ENCODE peak calls at places on chromosomes 1 and 21, in four cellular contexts. A is mucosa of descending colon, F is HCT116, P is Calu3. O is an unnamed sample.

GRCh38 chr21:17527240-17527639 is 14.4 kb downstream of the CXADR start:
- DNase-seq in A (no peak), F (no peak), P (peak; percentile 30), O (no peak)

GRCh38 chr1:92536593-92537332 is 50.0 kb upstream of the GFI1 start:
- DNase-seq in A (no peak), F (no peak), P (no peak), O (no peak)

GRCh38 chr1:41898191-41898713 is 20.5 kb downstream of the HIVEP3 start:
- DNase-seq in A (no peak), F (no peak), P (no peak), O (no peak)

GRCh38 chr1:245278846-245279245 is 124.1 kb downstream of the KIF26B start:
- DNase-seq in A (no peak), F (no peak), P (no peak), O (no peak)

GRCh38 chr1:169550294-169550693 is 36.0 kb downstream of the F5 start:
- DNase-seq in A (no peak), F (peak; percentile 40), P (peak; percentile 13), O (no peak)

GRCh38 chr1:212678456-212679410 is 20.9 kb downstream of the BATF3 start:
- DNase-seq in A (no peak), F (no peak), P (no peak), O (no peak)

GRCh38 chr1:228090613-228091081 is 8.1 kb downstream of the ARF1 start:
- DNase-seq in A (no peak), F (no peak), P (no peak), O (no peak)

GRCh38 chr1:8663915-8664331 is 153.5 kb downstream of the RERE start:
- DNase-seq in A (peak; percentile 32), F (no peak), P (peak; percentile 16), O (no peak)

GRCh38 chr21:24014381-24014780 is 1592.9 kb downstream of the MRPL39 start:
- DNase-seq in A (no peak), F (no peak), P (no peak), O (no peak)

GRCh38 chr1:11337536-11338350 is 64.7 kb downstream of the UBIAD1 start:
- DNase-seq in A (peak; percentile 59), F (peak; percentile 19), P (peak; percentile 64), O (no peak)

GRCh38 chr1:11147371-11147770 is 41.8 kb upstream of the ANGPTL7 start:
- DNase-seq in A (no peak), F (no peak), P (no peak), O (no peak)

GRCh38 chr1:200479816-200480215 is 70.0 kb upstream of the ZNF281 start:
- DNase-seq in A (no peak), F (no peak), P (no peak), O (no peak)

DNA sequence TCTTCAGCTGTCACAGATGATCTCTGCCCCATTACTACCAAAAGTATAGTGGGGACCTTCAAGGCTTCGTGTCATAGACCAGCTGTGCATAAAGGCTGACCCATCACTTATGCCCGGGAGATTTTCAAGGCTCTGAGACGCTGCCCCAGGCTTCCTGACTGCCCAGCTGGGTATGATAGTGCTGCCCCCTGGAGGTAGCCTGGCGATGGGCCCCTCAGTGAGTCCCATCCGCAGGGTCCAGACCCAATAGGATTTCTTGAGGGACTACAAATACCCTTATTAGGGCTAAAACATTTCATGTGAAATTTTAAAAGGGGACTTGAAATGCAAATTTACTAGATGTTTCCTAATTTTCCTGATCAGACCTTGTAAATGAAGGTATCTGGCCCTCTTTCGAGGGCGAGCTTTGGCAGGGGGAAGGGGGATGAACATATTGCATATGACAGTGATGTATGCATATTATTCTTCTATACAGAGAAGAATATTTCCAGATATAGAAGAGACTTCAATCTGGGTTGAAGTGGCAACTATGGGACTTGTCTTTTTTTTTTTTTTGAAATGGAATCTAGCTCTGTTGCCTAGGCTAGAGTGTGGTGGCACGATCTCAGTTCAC is 11.7 kb upstream of the FCMR start:
- DNase-seq in A (peak; percentile 72), F (peak; percentile 34), P (peak; percentile 64), O (no peak)
- TF ChIP-seq CTCF in A (peak; percentile 49), F (peak; percentile 64), P (peak; percentile 66), O (no peak)

GRCh38 chr1:58156124-58156468 is 390.4 kb downstream of the OMA1 start:
- DNase-seq in A (no peak), F (no peak), P (no peak), O (no peak)

GRCh38 chr1:58156801-58157200 is 389.7 kb downstream of the OMA1 start:
- DNase-seq in A (no peak), F (no peak), P (no peak), O (no peak)

GRCh38 chr1:58154256-58154655 is 392.3 kb downstream of the OMA1 start:
- DNase-seq in A (no peak), F (no peak), P (no peak), O (no peak)

GRCh38 chr1:58157281-58157680 is 389.2 kb downstream of the OMA1 start:
- DNase-seq in A (no peak), F (no peak), P (no peak), O (no peak)

GRCh38 chr1:58155418-58156123 is 391.0 kb downstream of the OMA1 start:
- DNase-seq in A (no peak), F (peak; percentile 13), P (peak; percentile 10), O (no peak)
- TF ChIP-seq CTCF in A (no peak), F (peak; percentile 20), P (peak; percentile 31), O (no peak)

GRCh38 chr21:45434645-45435217 is 29.8 kb downstream of the COL18A1 start:
- DNase-seq in A (no peak), F (no peak), P (no peak), O (no peak)
- TF ChIP-seq CTCF in A (no peak), F (no peak), P (no peak), O (no peak)

GRCh38 chr1:101769520-101769919 is 227.2 kb downstream of the OLFM3 start:
- DNase-seq in A (no peak), F (no peak), P (no peak), O (no peak)
- TF ChIP-seq CTCF in A (no peak), F (no peak), P (no peak), O (no peak)

DNA sequence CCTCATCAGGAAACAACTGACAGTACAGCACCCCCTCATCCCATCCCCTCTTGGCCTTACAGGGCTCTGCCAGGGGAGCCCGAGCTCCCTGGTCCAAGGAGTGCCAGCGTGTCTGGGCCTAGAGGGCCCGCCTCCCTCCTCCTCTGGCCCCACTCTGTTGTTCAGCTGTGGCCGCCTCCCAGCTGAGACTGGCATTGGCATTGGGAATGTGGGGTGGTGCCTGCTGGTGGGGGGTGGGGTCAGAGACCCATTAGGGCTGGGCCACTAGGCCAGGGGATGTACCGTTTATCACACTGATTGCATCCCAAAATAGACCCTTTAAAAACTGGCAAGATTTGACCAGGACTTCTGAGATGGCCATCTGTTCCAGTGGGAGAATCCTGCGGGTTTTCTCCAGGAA is 1.4 kb downstream of the LDLRAP1 start:
- DNase-seq in A (peak; percentile 72), F (no peak), P (no peak), O (no peak)
- TF ChIP-seq CTCF in A (no peak), F (no peak), P (no peak), O (no peak)

GRCh38 chr1:107739183-107739582 is 225.8 kb downstream of the VAV3 start:
- DNase-seq in A (no peak), F (no peak), P (no peak), O (no peak)

GRCh38 chr1:107740574-107740973 is 224.4 kb downstream of the VAV3 start:
- DNase-seq in A (no peak), F (no peak), P (no peak), O (no peak)

GRCh38 chr1:107741242-107741641 is 223.7 kb downstream of the VAV3 start:
- DNase-seq in A (no peak), F (no peak), P (no peak), O (no peak)

DNA sequence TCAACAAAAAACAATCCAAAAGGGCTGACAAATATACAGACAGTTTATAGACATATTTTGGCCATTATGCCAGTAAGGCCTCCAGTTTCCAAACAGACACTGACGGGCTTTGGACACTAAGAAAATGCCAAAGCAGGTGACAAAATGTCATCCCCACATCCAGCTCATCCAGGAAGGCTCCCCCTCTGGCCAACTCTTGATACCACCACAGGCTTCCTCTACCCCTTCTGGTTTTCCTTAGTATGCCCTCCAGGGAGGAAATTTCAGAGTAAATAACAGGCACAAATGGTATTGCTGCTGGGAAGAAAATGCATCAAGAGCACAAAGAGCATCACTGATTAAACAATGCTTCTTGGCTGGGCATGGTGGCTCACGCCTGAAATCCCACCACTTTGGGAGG is 225.3 kb downstream of the VAV3 start:
- DNase-seq in A (no peak), F (no peak), P (no peak), O (no peak)
- TF ChIP-seq CTCF in A (no peak), F (no peak), P (no peak), O (no peak)

DNA sequence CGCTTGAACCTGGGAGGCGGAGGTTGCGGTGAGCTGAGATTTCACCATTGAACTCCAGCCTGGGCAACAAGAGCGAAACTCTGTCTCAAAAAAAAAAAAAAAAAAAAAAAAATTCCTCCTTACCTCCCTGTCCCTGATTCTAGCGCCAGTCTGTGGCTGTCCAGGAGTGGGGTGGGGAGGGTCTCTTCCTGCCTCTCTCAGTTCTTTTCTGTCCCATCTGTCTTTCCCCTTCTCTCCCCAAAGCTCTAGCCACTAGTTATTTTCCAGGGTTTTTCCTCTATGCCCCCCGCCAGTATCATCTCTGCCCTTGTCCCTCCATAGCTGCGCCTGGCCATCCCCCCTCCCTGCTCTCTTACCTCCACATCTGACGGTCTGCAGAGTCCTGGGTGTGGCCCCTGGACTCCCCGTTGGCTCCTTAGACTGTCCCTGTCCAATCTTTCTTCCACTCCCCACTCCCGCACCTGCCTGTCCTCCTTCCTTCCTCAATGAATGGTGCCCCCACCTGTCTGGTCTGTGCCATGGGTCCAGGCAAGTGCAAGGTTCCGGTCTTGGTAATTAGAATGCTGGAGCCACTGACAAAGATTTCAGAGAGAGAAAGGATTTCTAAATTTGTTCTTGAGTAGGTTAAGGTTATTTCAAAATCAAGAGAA is 1.6 kb upstream of the TMEM63A start:
- DNase-seq in A (peak; percentile 69), F (no peak), P (peak; percentile 74), O (no peak)
- TF ChIP-seq CTCF in A (no peak), F (no peak), P (no peak), O (no peak)

DNA sequence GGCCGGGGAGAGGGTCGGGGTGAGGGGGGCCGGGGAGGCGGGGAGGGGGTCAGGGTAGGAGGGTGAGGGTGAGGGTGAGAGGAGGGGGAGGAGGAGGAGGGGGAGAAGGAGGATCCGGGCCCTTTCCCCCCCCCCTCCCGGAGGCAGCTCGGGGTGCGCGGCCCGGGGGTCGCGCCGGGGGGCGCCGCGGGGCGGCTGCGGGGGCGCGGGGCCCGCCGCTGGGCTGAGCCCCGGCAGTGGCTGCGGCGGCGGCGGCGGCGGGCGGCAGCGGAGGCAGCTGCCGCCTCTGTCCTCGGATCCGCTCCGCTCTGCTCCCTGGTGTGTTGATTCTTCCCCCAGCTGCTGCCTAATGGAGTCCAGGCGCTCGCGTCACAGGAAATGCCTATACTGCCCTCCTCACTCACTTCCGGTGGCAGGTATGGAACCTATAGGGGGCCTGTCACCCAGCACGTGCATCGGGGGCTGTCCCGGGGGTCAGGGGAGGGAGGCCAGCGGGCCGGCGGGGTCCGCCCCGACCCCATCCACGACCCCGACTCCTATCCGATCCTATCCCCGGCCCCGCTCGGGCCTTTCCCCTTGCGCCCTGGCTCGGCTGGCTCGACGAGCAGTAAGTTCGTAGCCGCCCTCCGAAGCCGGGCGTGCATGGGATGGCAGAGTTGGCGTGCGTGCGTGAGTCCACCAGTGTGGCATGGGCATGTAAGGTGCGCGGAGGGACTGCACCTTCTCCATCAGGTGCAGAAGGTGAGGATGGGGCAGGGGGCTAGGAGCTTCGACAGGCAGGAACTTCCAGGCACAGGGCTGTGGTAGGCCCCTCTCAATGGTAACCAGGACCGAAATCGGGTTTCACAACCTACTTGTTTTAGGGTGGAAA is at the start of gene WDR26:
- DNase-seq in A (peak; percentile 85), F (peak; percentile 58), P (peak; percentile 79), O (peak; percentile 54)
- TF ChIP-seq CTCF in A (no peak), F (no peak), P (no peak), O (no peak)

O was measured in omental fat pad.